ENCODE peak calls at places on chromosomes 1 and 21, in six cellular contexts. S, L, E, F, B and J are unnamed samples.

GRCh38 chr1:175511496-175511895 is 231.9 kb downstream of the TNR start:
- DNase-seq in B (no peak), L (no peak), F (no peak), S (no peak), E (no peak), J (no peak)

GRCh38 chr1:32907435-32907834 is 6.2 kb upstream of the TMEM54 start:
- DNase-seq in B (no peak), E (no peak), S (no peak), F (no peak), L (no peak), J (peak)

GRCh38 chr1:17866451-17867029 is 111.4 kb downstream of the ACTL8 start:
- DNase-seq in S (no peak), B (no peak), E (no peak), L (no peak), F (no peak), J (no peak)

GRCh38 chr21:35168702-35169101 is 119.6 kb upstream of the RUNX1 start:
- DNase-seq in B (no peak), F (no peak), E (no peak), S (no peak), L (no peak), J (no peak)

GRCh38 chr1:208233546-208233945 is 10.6 kb downstream of the PLXNA2 start:
- DNase-seq in B (no peak), S (no peak), L (peak), E (no peak), F (peak), J (peak)

GRCh38 chr1:194535369-194535768 is 1349.0 kb upstream of the B3GALT2 start:
- DNase-seq in F (no peak), L (no peak), B (no peak), S (no peak), E (no peak), J (no peak)

GRCh38 chr1:161887724-161888287 is 121.7 kb downstream of the ATF6 start:
- DNase-seq in L (no peak), S (no peak), F (no peak), E (no peak), B (no peak), J (no peak)

GRCh38 chr21:41806773-41807172 is 39.9 kb upstream of the RIPK4 start:
- DNase-seq in L (no peak), E (no peak), S (no peak), B (no peak), F (no peak), J (no peak)

GRCh38 chr1:99756598-99756997 is 9.8 kb downstream of the FRRS1 start:
- DNase-seq in F (no peak), L (no peak), S (no peak), B (no peak), E (no peak), J (no peak)

GRCh38 chr1:200741808-200742207 is 3.1 kb downstream of the CAMSAP2 start:
- DNase-seq in L (no peak), E (no peak), S (no peak), F (no peak), B (peak), J (no peak)

GRCh38 chr1:167169642-167170041 is 51.0 kb upstream of the POU2F1 start:
- DNase-seq in F (no peak), B (no peak), E (no peak), L (no peak), S (no peak), J (no peak)

GRCh38 chr1:165397945-165398344 is 41.4 kb upstream of the LMX1A start:
- DNase-seq in E (peak), F (no peak), B (peak), L (no peak), S (no peak), J (no peak)

GRCh38 chr1:24465099-24465498 is 37.5 kb upstream of the RCAN3 start:
- DNase-seq in S (no peak), F (no peak), L (no peak), B (no peak), E (no peak), J (no peak)

GRCh38 chr1:51697160-51697559 is 80.3 kb downstream of the OSBPL9 start:
- DNase-seq in B (no peak), F (no peak), E (no peak), S (no peak), L (no peak), J (no peak)

GRCh38 chr1:109762821-109763645 is 690 bp downstream of the EPS8L3 start:
- DNase-seq in E (peak), B (no peak), L (peak), S (no peak), F (peak), J (no peak)

GRCh38 chr1:70202173-70202758 is 3.1 kb downstream of the LRRC40 start:
- DNase-seq in F (no peak), B (no peak), S (no peak), L (no peak), E (no peak), J (no peak)

GRCh38 chr1:221987860-221988520 is 246.1 kb upstream of the DUSP10 start:
- DNase-seq in F (no peak), B (no peak), L (no peak), S (no peak), E (no peak), J (no peak)